ENCODE peak calls at places on chromosome 15, in nine cellular contexts. One of them, this sample, is unnamed.

GRCh38 chr15:60421544-60421943 is 23.8 kb upstream of the ANXA2 start:
- DNase-seq in cardiac fibroblast: peak; percentile 84
- DNase-seq in IMR-90: peak; percentile 89
- DNase-seq in lung: no peak
- DNase-seq in right atrium auricular region: no peak
- DNase-seq in spleen: no peak
- DNase-seq in A673: no peak
- DNase-seq in upper lobe of left lung: no peak
- DNase-seq in neural progenitor cell: no peak
- DNase-seq in this sample: peak; percentile 70

GRCh38 chr15:35383511-35383910 is 162.5 kb downstream of the DPH6 start:
- DNase-seq in lung: no peak
- DNase-seq in spleen: no peak
- DNase-seq in right atrium auricular region: no peak
- DNase-seq in A673: no peak
- DNase-seq in neural progenitor cell: no peak
- DNase-seq in IMR-90: no peak
- DNase-seq in upper lobe of left lung: no peak
- DNase-seq in cardiac fibroblast: no peak
- DNase-seq in this sample: no peak

GRCh38 chr15:101479851-101480612 is 9.5 kb downstream of the PCSK6 start:
- DNase-seq in cardiac fibroblast: no peak
- DNase-seq in spleen: no peak
- DNase-seq in upper lobe of left lung: peak; percentile 58
- DNase-seq in right atrium auricular region: no peak
- DNase-seq in lung: no peak
- DNase-seq in neural progenitor cell: peak; percentile 91
- DNase-seq in IMR-90: no peak
- DNase-seq in A673: no peak
- DNase-seq in this sample: no peak

GRCh38 chr15:69729167-69729748 is 276.6 kb downstream of the RPLP1 start:
- DNase-seq in A673: peak; percentile 51
- DNase-seq in IMR-90: peak; percentile 8
- DNase-seq in spleen: peak; percentile 83
- DNase-seq in upper lobe of left lung: no peak
- DNase-seq in right atrium auricular region: no peak
- DNase-seq in lung: peak; percentile 37
- DNase-seq in neural progenitor cell: peak; percentile 49
- DNase-seq in cardiac fibroblast: peak; percentile 50
- DNase-seq in this sample: peak; percentile 19

GRCh38 chr15:27806396-27806795 is 292.7 kb downstream of the OCA2 start:
- DNase-seq in neural progenitor cell: no peak
- DNase-seq in upper lobe of left lung: peak; percentile 51
- DNase-seq in IMR-90: no peak
- DNase-seq in cardiac fibroblast: no peak
- DNase-seq in right atrium auricular region: no peak
- DNase-seq in lung: no peak
- DNase-seq in spleen: peak; percentile 44
- DNase-seq in A673: no peak
- DNase-seq in this sample: no peak

GRCh38 chr15:99671926-99672701 is 61.1 kb downstream of the LYSMD4 start:
- DNase-seq in neural progenitor cell: no peak
- DNase-seq in A673: no peak
- DNase-seq in right atrium auricular region: no peak
- DNase-seq in cardiac fibroblast: peak; percentile 17
- DNase-seq in lung: no peak
- DNase-seq in upper lobe of left lung: no peak
- DNase-seq in spleen: no peak
- DNase-seq in IMR-90: no peak
- DNase-seq in this sample: no peak

GRCh38 chr15:76963596-76963995 is 31.3 kb upstream of the PSTPIP1 start:
- DNase-seq in neural progenitor cell: no peak
- DNase-seq in A673: no peak
- DNase-seq in upper lobe of left lung: peak; percentile 24
- DNase-seq in lung: no peak
- DNase-seq in cardiac fibroblast: no peak
- DNase-seq in right atrium auricular region: no peak
- DNase-seq in IMR-90: no peak
- DNase-seq in spleen: no peak
- DNase-seq in this sample: no peak

GRCh38 chr15:52114256-52114655 is 1.7 kb upstream of the BCL2L10 start:
- DNase-seq in upper lobe of left lung: no peak
- DNase-seq in cardiac fibroblast: no peak
- DNase-seq in right atrium auricular region: peak; percentile 11
- DNase-seq in A673: no peak
- DNase-seq in lung: no peak
- DNase-seq in neural progenitor cell: no peak
- DNase-seq in IMR-90: no peak
- DNase-seq in spleen: no peak
- DNase-seq in this sample: no peak

DNA sequence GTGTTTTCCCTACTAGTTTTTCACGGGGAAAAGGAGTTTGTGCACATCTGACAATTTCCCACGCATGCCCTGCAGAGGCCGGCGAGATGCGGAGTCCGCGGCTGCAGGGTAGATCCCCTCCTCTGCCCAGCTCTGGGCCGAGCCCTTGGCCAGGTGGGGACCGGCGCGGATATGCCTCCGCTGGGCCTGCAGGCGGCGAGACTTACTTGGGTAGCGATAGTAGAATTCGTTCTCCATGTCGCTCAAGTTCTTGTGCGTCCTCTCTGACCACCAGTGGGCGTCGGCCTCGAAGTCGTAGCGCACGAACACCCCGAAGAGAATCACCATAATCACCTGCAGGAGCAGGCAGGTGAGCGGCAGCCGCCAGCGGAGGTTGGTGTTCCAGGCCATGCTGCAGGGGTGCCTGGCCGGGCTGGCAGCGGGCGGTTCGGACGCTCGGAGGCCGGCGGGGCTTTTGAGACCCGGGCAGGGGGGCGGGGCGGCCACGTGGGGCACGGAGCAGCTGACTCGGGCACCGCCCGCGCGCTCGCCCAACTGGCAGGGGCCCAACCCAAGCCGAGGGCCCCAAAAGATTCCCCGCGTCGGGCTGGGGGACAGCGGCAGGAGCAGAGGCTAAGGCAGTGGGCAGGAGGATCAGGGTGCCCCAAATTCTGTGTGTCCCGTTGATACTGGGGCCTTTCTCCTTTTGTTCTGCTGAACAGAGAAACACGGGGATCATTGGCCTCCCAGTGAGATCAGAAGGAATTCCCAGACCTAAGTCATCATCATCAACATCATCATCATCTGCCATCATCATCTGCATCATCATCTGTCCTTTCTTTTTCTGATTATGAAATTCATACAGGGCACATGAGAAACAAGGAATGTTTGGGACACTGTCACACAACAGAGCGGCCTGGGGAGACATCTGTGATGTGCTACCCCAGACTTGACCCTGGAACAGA is at the start of gene RHCG:
- DNase-seq in neural progenitor cell: peak; percentile 77
- DNase-seq in lung: no peak
- DNase-seq in upper lobe of left lung: peak; percentile 89
- DNase-seq in cardiac fibroblast: peak; percentile 50
- DNase-seq in right atrium auricular region: no peak
- DNase-seq in A673: peak; percentile 56
- DNase-seq in IMR-90: peak; percentile 24
- DNase-seq in spleen: no peak
- DNase-seq in this sample: peak; percentile 9
- TF ChIP-seq CTCF in neural progenitor cell: peak; percentile 59
- TF ChIP-seq CTCF in lung: no peak
- TF ChIP-seq CTCF in upper lobe of left lung: no peak
- TF ChIP-seq CTCF in cardiac fibroblast: peak; percentile 37
- TF ChIP-seq CTCF in right atrium auricular region: no peak
- TF ChIP-seq CTCF in A673: peak; percentile 58
- TF ChIP-seq CTCF in IMR-90: peak; percentile 20
- TF ChIP-seq CTCF in spleen: no peak
- TF ChIP-seq CTCF in this sample: peak; percentile 19

GRCh38 chr15:85795669-85796305 is 1.1 kb upstream of the KLHL25 start:
- DNase-seq in IMR-90: no peak
- DNase-seq in upper lobe of left lung: no peak
- DNase-seq in spleen: no peak
- DNase-seq in right atrium auricular region: no peak
- DNase-seq in cardiac fibroblast: no peak
- DNase-seq in neural progenitor cell: no peak
- DNase-seq in lung: no peak
- DNase-seq in A673: no peak
- DNase-seq in this sample: no peak
- H3K4me3 ChIP-seq in IMR-90: no peak overlapping the region
- H3K4me3 ChIP-seq in upper lobe of left lung: no peak overlapping the region
- H3K4me3 ChIP-seq in spleen: no peak overlapping the region
- H3K4me3 ChIP-seq in right atrium auricular region: no peak overlapping the region
- H3K4me3 ChIP-seq in cardiac fibroblast: no peak overlapping the region
- H3K4me3 ChIP-seq in neural progenitor cell: no peak overlapping the region
- H3K4me3 ChIP-seq in lung: no peak overlapping the region
- H3K4me3 ChIP-seq in A673: no peak overlapping the region
- H3K4me3 ChIP-seq in this sample: no peak overlapping the region

DNA sequence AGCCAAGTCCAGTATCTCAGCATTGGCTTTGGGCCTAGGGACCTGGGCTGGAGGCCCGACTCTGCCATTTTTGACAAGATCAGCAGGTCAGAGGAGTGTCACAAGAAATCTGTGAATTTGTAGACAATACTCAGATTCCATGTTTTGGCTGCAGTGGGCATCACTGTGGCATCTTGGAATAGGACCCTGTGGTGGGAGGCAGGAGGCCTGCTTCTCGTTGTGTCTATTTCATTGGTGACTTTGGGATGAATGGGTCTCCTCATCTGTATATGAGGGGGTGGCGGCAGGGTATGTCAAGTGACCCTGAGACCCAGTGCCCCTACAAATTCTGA is 3.3 kb downstream of the C15orf39 start:
- DNase-seq in lung: no peak
- DNase-seq in IMR-90: no peak
- DNase-seq in cardiac fibroblast: no peak
- DNase-seq in neural progenitor cell: no peak
- DNase-seq in A673: no peak
- DNase-seq in upper lobe of left lung: no peak
- DNase-seq in spleen: no peak
- DNase-seq in right atrium auricular region: no peak
- DNase-seq in this sample: no peak
- TF ChIP-seq CTCF in lung: no peak
- TF ChIP-seq CTCF in IMR-90: no peak
- TF ChIP-seq CTCF in cardiac fibroblast: no peak
- TF ChIP-seq CTCF in neural progenitor cell: no peak
- TF ChIP-seq CTCF in A673: peak; percentile 28
- TF ChIP-seq CTCF in upper lobe of left lung: no peak
- TF ChIP-seq CTCF in spleen: peak; percentile 32
- TF ChIP-seq CTCF in right atrium auricular region: no peak
- TF ChIP-seq CTCF in this sample: no peak

DNA sequence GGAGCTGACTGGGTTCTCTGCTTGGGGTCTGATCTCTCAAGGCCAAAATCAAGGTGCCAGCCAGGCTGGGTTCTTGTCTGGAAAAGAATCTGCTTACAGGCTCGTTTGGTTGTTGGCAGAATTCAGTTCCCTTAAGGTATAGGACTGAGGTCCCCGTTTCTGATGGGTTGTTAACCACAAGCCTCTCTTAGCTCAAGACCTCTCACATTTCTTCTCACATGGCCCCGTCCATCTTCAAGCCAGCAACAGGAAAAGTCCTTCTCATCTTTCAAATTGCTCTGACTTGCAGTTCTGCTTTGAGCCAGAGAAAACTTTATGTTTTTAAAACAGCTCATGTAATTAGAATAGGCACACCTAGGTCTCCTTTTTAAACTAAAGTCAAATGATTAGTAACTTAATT is 20.4 kb downstream of the UACA start:
- DNase-seq in upper lobe of left lung: no peak
- DNase-seq in cardiac fibroblast: no peak
- DNase-seq in spleen: no peak
- DNase-seq in A673: no peak
- DNase-seq in right atrium auricular region: no peak
- DNase-seq in lung: no peak
- DNase-seq in neural progenitor cell: no peak
- DNase-seq in IMR-90: no peak
- DNase-seq in this sample: peak; percentile 15
- H3K4me3 ChIP-seq in upper lobe of left lung: no peak overlapping the region
- H3K4me3 ChIP-seq in cardiac fibroblast: no peak overlapping the region
- H3K4me3 ChIP-seq in spleen: no peak overlapping the region
- H3K4me3 ChIP-seq in A673: no peak overlapping the region
- H3K4me3 ChIP-seq in right atrium auricular region: no peak overlapping the region
- H3K4me3 ChIP-seq in lung: no peak overlapping the region
- H3K4me3 ChIP-seq in neural progenitor cell: no peak overlapping the region
- H3K4me3 ChIP-seq in IMR-90: no peak overlapping the region
- H3K4me3 ChIP-seq in this sample: no peak overlapping the region

GRCh38 chr15:58770519-58770856 is 614 bp upstream of the MINDY2 start:
- DNase-seq in spleen: no peak
- DNase-seq in lung: no peak
- DNase-seq in neural progenitor cell: no peak
- DNase-seq in IMR-90: peak; percentile 84
- DNase-seq in A673: no peak
- DNase-seq in right atrium auricular region: no peak
- DNase-seq in upper lobe of left lung: no peak
- DNase-seq in cardiac fibroblast: peak; percentile 89
- DNase-seq in this sample: peak; percentile 89
- TF ChIP-seq CTCF in spleen: no peak
- TF ChIP-seq CTCF in lung: no peak
- TF ChIP-seq CTCF in neural progenitor cell: peak; percentile 7
- TF ChIP-seq CTCF in IMR-90: no peak
- TF ChIP-seq CTCF in A673: no peak
- TF ChIP-seq CTCF in right atrium auricular region: no peak
- TF ChIP-seq CTCF in upper lobe of left lung: no peak
- TF ChIP-seq CTCF in cardiac fibroblast: peak; percentile 23
- TF ChIP-seq CTCF in this sample: peak; percentile 43

GRCh38 chr15:75672646-75673425 is 25.1 kb downstream of the SNX33 start:
- DNase-seq in A673: no peak
- DNase-seq in spleen: no peak
- DNase-seq in right atrium auricular region: no peak
- DNase-seq in neural progenitor cell: peak; percentile 56
- DNase-seq in lung: no peak
- DNase-seq in cardiac fibroblast: peak; percentile 89
- DNase-seq in upper lobe of left lung: peak; percentile 76
- DNase-seq in IMR-90: peak; percentile 91
- DNase-seq in this sample: peak; percentile 72
- H3K4me3 ChIP-seq in A673: no peak overlapping the region
- H3K4me3 ChIP-seq in spleen: no peak overlapping the region
- H3K4me3 ChIP-seq in right atrium auricular region: no peak overlapping the region
- H3K4me3 ChIP-seq in neural progenitor cell: no peak overlapping the region
- H3K4me3 ChIP-seq in lung: no peak overlapping the region
- H3K4me3 ChIP-seq in cardiac fibroblast: peak overlapping the region; percentile 5
- H3K4me3 ChIP-seq in upper lobe of left lung: no peak overlapping the region
- H3K4me3 ChIP-seq in IMR-90: no peak overlapping the region
- H3K4me3 ChIP-seq in this sample: peak overlapping the region; percentile 12

GRCh38 chr15:80636675-80637074 is 58.4 kb upstream of the ABHD17C start:
- DNase-seq in right atrium auricular region: no peak
- DNase-seq in neural progenitor cell: peak; percentile 32
- DNase-seq in lung: no peak
- DNase-seq in A673: no peak
- DNase-seq in upper lobe of left lung: no peak
- DNase-seq in cardiac fibroblast: no peak
- DNase-seq in IMR-90: no peak
- DNase-seq in spleen: no peak
- DNase-seq in this sample: no peak
- TF ChIP-seq CTCF in right atrium auricular region: no peak
- TF ChIP-seq CTCF in neural progenitor cell: peak; percentile 18
- TF ChIP-seq CTCF in lung: no peak
- TF ChIP-seq CTCF in A673: no peak
- TF ChIP-seq CTCF in upper lobe of left lung: no peak
- TF ChIP-seq CTCF in cardiac fibroblast: no peak
- TF ChIP-seq CTCF in IMR-90: no peak
- TF ChIP-seq CTCF in spleen: no peak
- TF ChIP-seq CTCF in this sample: no peak